ENCODE peak calls at places on chromosome 3, in ten cellular contexts. One of them, this sample, is unnamed.

GRCh38 chr3:113218011-113218678 is 6.8 kb downstream of the BOC start:
- DNase-seq in NCI-H1105: no peak
- DNase-seq in brain microvascular endothelial cell: no peak
- DNase-seq in H9: no peak
- DNase-seq in stimulated activated CD8-positive, alpha-beta memory T cell treated with anti-CD3 and anti-CD28 coated beads, Interleukin-7, amount 100 ng/mL, for 48 hours: no peak
- DNase-seq in activated naive CD4-positive, alpha-beta T cell treated with Interleukin-2 at 50 U/mL for 16 hours: no peak
- DNase-seq in CD4-positive, alpha-beta T cell: no peak
- DNase-seq in central memory CD4-positive, alpha-beta T cell: no peak
- DNase-seq in NCI-H1092 treated with DMSO at 0.1 percent for 48 hours: no peak
- DNase-seq in 8988T: no peak
- DNase-seq in this sample: no peak

GRCh38 chr3:132721479-132722164 is 587 bp downstream of the NPHP3 start:
- DNase-seq in NCI-H1105: peak
- DNase-seq in brain microvascular endothelial cell: peak
- DNase-seq in H9: peak
- DNase-seq in stimulated activated CD8-positive, alpha-beta memory T cell treated with anti-CD3 and anti-CD28 coated beads, Interleukin-7, amount 100 ng/mL, for 48 hours: peak
- DNase-seq in activated naive CD4-positive, alpha-beta T cell treated with Interleukin-2 at 50 U/mL for 16 hours: peak
- DNase-seq in CD4-positive, alpha-beta T cell: no peak
- DNase-seq in central memory CD4-positive, alpha-beta T cell: no peak
- DNase-seq in NCI-H1092 treated with DMSO at 0.1 percent for 48 hours: peak
- DNase-seq in 8988T: no peak
- DNase-seq in this sample: no peak

GRCh38 chr3:14525685-14526631 is 14.2 kb downstream of the GRIP2 start:
- DNase-seq in NCI-H1105: no peak
- DNase-seq in brain microvascular endothelial cell: peak
- DNase-seq in H9: no peak
- DNase-seq in stimulated activated CD8-positive, alpha-beta memory T cell treated with anti-CD3 and anti-CD28 coated beads, Interleukin-7, amount 100 ng/mL, for 48 hours: peak
- DNase-seq in activated naive CD4-positive, alpha-beta T cell treated with Interleukin-2 at 50 U/mL for 16 hours: no peak
- DNase-seq in CD4-positive, alpha-beta T cell: no peak
- DNase-seq in central memory CD4-positive, alpha-beta T cell: no peak
- DNase-seq in NCI-H1092 treated with DMSO at 0.1 percent for 48 hours: no peak
- DNase-seq in 8988T: no peak
- DNase-seq in this sample: no peak

GRCh38 chr3:185200639-185201038 is 47.8 kb upstream of the C3orf70 start:
- DNase-seq in NCI-H1105: no peak
- DNase-seq in brain microvascular endothelial cell: peak
- DNase-seq in H9: no peak
- DNase-seq in stimulated activated CD8-positive, alpha-beta memory T cell treated with anti-CD3 and anti-CD28 coated beads, Interleukin-7, amount 100 ng/mL, for 48 hours: no peak
- DNase-seq in activated naive CD4-positive, alpha-beta T cell treated with Interleukin-2 at 50 U/mL for 16 hours: no peak
- DNase-seq in CD4-positive, alpha-beta T cell: no peak
- DNase-seq in central memory CD4-positive, alpha-beta T cell: no peak
- DNase-seq in NCI-H1092 treated with DMSO at 0.1 percent for 48 hours: no peak
- DNase-seq in 8988T: no peak
- DNase-seq in this sample: no peak

GRCh38 chr3:149343951-149344350 is 10.5 kb upstream of the TM4SF18 start:
- DNase-seq in NCI-H1105: no peak
- DNase-seq in brain microvascular endothelial cell: no peak
- DNase-seq in H9: no peak
- DNase-seq in stimulated activated CD8-positive, alpha-beta memory T cell treated with anti-CD3 and anti-CD28 coated beads, Interleukin-7, amount 100 ng/mL, for 48 hours: no peak
- DNase-seq in activated naive CD4-positive, alpha-beta T cell treated with Interleukin-2 at 50 U/mL for 16 hours: no peak
- DNase-seq in CD4-positive, alpha-beta T cell: no peak
- DNase-seq in central memory CD4-positive, alpha-beta T cell: no peak
- DNase-seq in NCI-H1092 treated with DMSO at 0.1 percent for 48 hours: no peak
- DNase-seq in 8988T: no peak
- DNase-seq in this sample: no peak

GRCh38 chr3:143063018-143063417 is 56.6 kb upstream of the CHST2 start:
- DNase-seq in NCI-H1105: no peak
- DNase-seq in brain microvascular endothelial cell: no peak
- DNase-seq in H9: no peak
- DNase-seq in stimulated activated CD8-positive, alpha-beta memory T cell treated with anti-CD3 and anti-CD28 coated beads, Interleukin-7, amount 100 ng/mL, for 48 hours: no peak
- DNase-seq in activated naive CD4-positive, alpha-beta T cell treated with Interleukin-2 at 50 U/mL for 16 hours: no peak
- DNase-seq in CD4-positive, alpha-beta T cell: no peak
- DNase-seq in central memory CD4-positive, alpha-beta T cell: no peak
- DNase-seq in NCI-H1092 treated with DMSO at 0.1 percent for 48 hours: no peak
- DNase-seq in 8988T: no peak
- DNase-seq in this sample: no peak

GRCh38 chr3:126355777-126356372 is 1.3 kb downstream of the KLF15 start:
- DNase-seq in NCI-H1105: peak
- DNase-seq in brain microvascular endothelial cell: peak
- DNase-seq in H9: peak
- DNase-seq in stimulated activated CD8-positive, alpha-beta memory T cell treated with anti-CD3 and anti-CD28 coated beads, Interleukin-7, amount 100 ng/mL, for 48 hours: no peak
- DNase-seq in activated naive CD4-positive, alpha-beta T cell treated with Interleukin-2 at 50 U/mL for 16 hours: no peak
- DNase-seq in CD4-positive, alpha-beta T cell: no peak
- DNase-seq in central memory CD4-positive, alpha-beta T cell: no peak
- DNase-seq in NCI-H1092 treated with DMSO at 0.1 percent for 48 hours: peak
- DNase-seq in 8988T: peak
- DNase-seq in this sample: no peak

GRCh38 chr3:30610702-30611410 is 4.5 kb downstream of the TGFBR2 start:
- DNase-seq in NCI-H1105: no peak
- DNase-seq in brain microvascular endothelial cell: no peak
- DNase-seq in H9: no peak
- DNase-seq in stimulated activated CD8-positive, alpha-beta memory T cell treated with anti-CD3 and anti-CD28 coated beads, Interleukin-7, amount 100 ng/mL, for 48 hours: no peak
- DNase-seq in activated naive CD4-positive, alpha-beta T cell treated with Interleukin-2 at 50 U/mL for 16 hours: no peak
- DNase-seq in CD4-positive, alpha-beta T cell: no peak
- DNase-seq in central memory CD4-positive, alpha-beta T cell: no peak
- DNase-seq in NCI-H1092 treated with DMSO at 0.1 percent for 48 hours: no peak
- DNase-seq in 8988T: no peak
- DNase-seq in this sample: no peak

GRCh38 chr3:134651347-134652041 is 672 bp upstream of the KY start:
- DNase-seq in NCI-H1105: no peak
- DNase-seq in brain microvascular endothelial cell: no peak
- DNase-seq in H9: no peak
- DNase-seq in stimulated activated CD8-positive, alpha-beta memory T cell treated with anti-CD3 and anti-CD28 coated beads, Interleukin-7, amount 100 ng/mL, for 48 hours: no peak
- DNase-seq in activated naive CD4-positive, alpha-beta T cell treated with Interleukin-2 at 50 U/mL for 16 hours: no peak
- DNase-seq in CD4-positive, alpha-beta T cell: no peak
- DNase-seq in central memory CD4-positive, alpha-beta T cell: no peak
- DNase-seq in NCI-H1092 treated with DMSO at 0.1 percent for 48 hours: peak
- DNase-seq in 8988T: no peak
- DNase-seq in this sample: no peak

GRCh38 chr3:139329364-139329850 is 14.4 kb upstream of the MRPS22 start:
- DNase-seq in NCI-H1105: peak
- DNase-seq in brain microvascular endothelial cell: peak
- DNase-seq in H9: peak
- DNase-seq in stimulated activated CD8-positive, alpha-beta memory T cell treated with anti-CD3 and anti-CD28 coated beads, Interleukin-7, amount 100 ng/mL, for 48 hours: peak
- DNase-seq in activated naive CD4-positive, alpha-beta T cell treated with Interleukin-2 at 50 U/mL for 16 hours: peak
- DNase-seq in CD4-positive, alpha-beta T cell: peak
- DNase-seq in central memory CD4-positive, alpha-beta T cell: peak
- DNase-seq in NCI-H1092 treated with DMSO at 0.1 percent for 48 hours: peak
- DNase-seq in 8988T: peak
- DNase-seq in this sample: peak

GRCh38 chr3:75294124-75294523 is 370.0 kb upstream of the FRG2C start:
- DNase-seq in NCI-H1105: no peak
- DNase-seq in brain microvascular endothelial cell: peak
- DNase-seq in H9: peak
- DNase-seq in stimulated activated CD8-positive, alpha-beta memory T cell treated with anti-CD3 and anti-CD28 coated beads, Interleukin-7, amount 100 ng/mL, for 48 hours: no peak
- DNase-seq in activated naive CD4-positive, alpha-beta T cell treated with Interleukin-2 at 50 U/mL for 16 hours: no peak
- DNase-seq in CD4-positive, alpha-beta T cell: no peak
- DNase-seq in central memory CD4-positive, alpha-beta T cell: no peak
- DNase-seq in NCI-H1092 treated with DMSO at 0.1 percent for 48 hours: peak
- DNase-seq in 8988T: peak
- DNase-seq in this sample: no peak

GRCh38 chr3:191240432-191240831 is 41.4 kb downstream of the OSTN start:
- DNase-seq in NCI-H1105: no peak
- DNase-seq in brain microvascular endothelial cell: no peak
- DNase-seq in H9: no peak
- DNase-seq in stimulated activated CD8-positive, alpha-beta memory T cell treated with anti-CD3 and anti-CD28 coated beads, Interleukin-7, amount 100 ng/mL, for 48 hours: no peak
- DNase-seq in activated naive CD4-positive, alpha-beta T cell treated with Interleukin-2 at 50 U/mL for 16 hours: no peak
- DNase-seq in CD4-positive, alpha-beta T cell: no peak
- DNase-seq in central memory CD4-positive, alpha-beta T cell: no peak
- DNase-seq in NCI-H1092 treated with DMSO at 0.1 percent for 48 hours: no peak
- DNase-seq in 8988T: no peak
- DNase-seq in this sample: no peak